ENCODE peak calls at places on chromosome 19, in nine cellular contexts. One of them, this sample, is unnamed.

GRCh38 chr19:38255759-38256052 is 468 bp downstream of the PPP1R14A start:
- DNase-seq in AG04450: no peak
- DNase-seq in right atrium auricular region: no peak
- DNase-seq in dorsolateral prefrontal cortex: no peak
- DNase-seq in body of pancreas: peak
- DNase-seq in uterus: no peak
- DNase-seq in SK-N-SH: peak
- DNase-seq in cardiac muscle cell: peak
- DNase-seq in CD8-positive, alpha-beta T cell: no peak
- DNase-seq in this sample: no peak

GRCh38 chr19:2503521-2504109 is 27.7 kb downstream of the GADD45B start:
- DNase-seq in AG04450: no peak
- DNase-seq in right atrium auricular region: no peak
- DNase-seq in dorsolateral prefrontal cortex: no peak
- DNase-seq in body of pancreas: no peak
- DNase-seq in uterus: no peak
- DNase-seq in SK-N-SH: no peak
- DNase-seq in cardiac muscle cell: peak
- DNase-seq in CD8-positive, alpha-beta T cell: peak
- DNase-seq in this sample: no peak

GRCh38 chr19:38653028-38653571 is 5.7 kb downstream of the ACTN4 start:
- DNase-seq in AG04450: no peak
- DNase-seq in right atrium auricular region: peak
- DNase-seq in dorsolateral prefrontal cortex: no peak
- DNase-seq in body of pancreas: peak
- DNase-seq in uterus: no peak
- DNase-seq in SK-N-SH: no peak
- DNase-seq in cardiac muscle cell: no peak
- DNase-seq in CD8-positive, alpha-beta T cell: no peak
- DNase-seq in this sample: no peak

GRCh38 chr19:40165362-40165937 is 25.8 kb upstream of the MAP3K10 start:
- DNase-seq in AG04450: no peak
- DNase-seq in right atrium auricular region: peak
- DNase-seq in dorsolateral prefrontal cortex: peak
- DNase-seq in body of pancreas: peak
- DNase-seq in uterus: peak
- DNase-seq in SK-N-SH: peak
- DNase-seq in cardiac muscle cell: peak
- DNase-seq in CD8-positive, alpha-beta T cell: peak
- DNase-seq in this sample: no peak

GRCh38 chr19:1113278-1113985 is 9.6 kb downstream of the GPX4 start:
- DNase-seq in AG04450: peak
- DNase-seq in right atrium auricular region: peak
- DNase-seq in dorsolateral prefrontal cortex: peak
- DNase-seq in body of pancreas: peak
- DNase-seq in uterus: peak
- DNase-seq in SK-N-SH: peak
- DNase-seq in cardiac muscle cell: peak
- DNase-seq in CD8-positive, alpha-beta T cell: peak
- DNase-seq in this sample: peak

GRCh38 chr19:49567722-49568454 is 12.5 kb downstream of the NOSIP start:
- DNase-seq in AG04450: no peak
- DNase-seq in right atrium auricular region: no peak
- DNase-seq in dorsolateral prefrontal cortex: no peak
- DNase-seq in body of pancreas: no peak
- DNase-seq in uterus: no peak
- DNase-seq in SK-N-SH: no peak
- DNase-seq in cardiac muscle cell: no peak
- DNase-seq in CD8-positive, alpha-beta T cell: peak
- DNase-seq in this sample: no peak

GRCh38 chr19:7301525-7301924 is 7.3 kb upstream of the INSR start:
- DNase-seq in AG04450: no peak
- DNase-seq in right atrium auricular region: no peak
- DNase-seq in dorsolateral prefrontal cortex: no peak
- DNase-seq in body of pancreas: no peak
- DNase-seq in uterus: no peak
- DNase-seq in SK-N-SH: no peak
- DNase-seq in cardiac muscle cell: no peak
- DNase-seq in CD8-positive, alpha-beta T cell: no peak
- DNase-seq in this sample: no peak

GRCh38 chr19:29785955-29786589 is 25.7 kb upstream of the CCNE1 start:
- DNase-seq in AG04450: no peak
- DNase-seq in right atrium auricular region: no peak
- DNase-seq in dorsolateral prefrontal cortex: no peak
- DNase-seq in body of pancreas: no peak
- DNase-seq in uterus: no peak
- DNase-seq in SK-N-SH: no peak
- DNase-seq in cardiac muscle cell: no peak
- DNase-seq in CD8-positive, alpha-beta T cell: no peak
- DNase-seq in this sample: no peak

GRCh38 chr19:31141301-31141700 is 207.9 kb downstream of the TSHZ3 start:
- DNase-seq in AG04450: no peak
- DNase-seq in right atrium auricular region: no peak
- DNase-seq in dorsolateral prefrontal cortex: no peak
- DNase-seq in body of pancreas: no peak
- DNase-seq in uterus: no peak
- DNase-seq in SK-N-SH: no peak
- DNase-seq in cardiac muscle cell: no peak
- DNase-seq in CD8-positive, alpha-beta T cell: no peak
- DNase-seq in this sample: no peak

GRCh38 chr19:49421039-49421877 is 2.0 kb downstream of the PTH2 start:
- DNase-seq in AG04450: no peak
- DNase-seq in right atrium auricular region: peak
- DNase-seq in dorsolateral prefrontal cortex: no peak
- DNase-seq in body of pancreas: peak
- DNase-seq in uterus: peak
- DNase-seq in SK-N-SH: peak
- DNase-seq in cardiac muscle cell: peak
- DNase-seq in CD8-positive, alpha-beta T cell: peak
- DNase-seq in this sample: no peak

GRCh38 chr19:547117-547516 is 3.3 kb downstream of the GZMM start:
- DNase-seq in AG04450: no peak
- DNase-seq in right atrium auricular region: no peak
- DNase-seq in dorsolateral prefrontal cortex: no peak
- DNase-seq in body of pancreas: no peak
- DNase-seq in uterus: no peak
- DNase-seq in SK-N-SH: no peak
- DNase-seq in cardiac muscle cell: no peak
- DNase-seq in CD8-positive, alpha-beta T cell: no peak
- DNase-seq in this sample: no peak

GRCh38 chr19:19642506-19643157 is 825 bp downstream of the GMIP start:
- DNase-seq in AG04450: no peak
- DNase-seq in right atrium auricular region: no peak
- DNase-seq in dorsolateral prefrontal cortex: no peak
- DNase-seq in body of pancreas: no peak
- DNase-seq in uterus: no peak
- DNase-seq in SK-N-SH: peak
- DNase-seq in cardiac muscle cell: no peak
- DNase-seq in CD8-positive, alpha-beta T cell: peak
- DNase-seq in this sample: no peak

GRCh38 chr19:6066661-6067646 is 43.3 kb downstream of the RFX2 start:
- DNase-seq in AG04450: no peak
- DNase-seq in right atrium auricular region: peak
- DNase-seq in dorsolateral prefrontal cortex: peak
- DNase-seq in body of pancreas: peak
- DNase-seq in uterus: peak
- DNase-seq in SK-N-SH: peak
- DNase-seq in cardiac muscle cell: peak
- DNase-seq in CD8-positive, alpha-beta T cell: no peak
- DNase-seq in this sample: peak

GRCh38 chr19:13839938-13840750 is 36.8 kb upstream of the NANOS3 start:
- DNase-seq in AG04450: no peak
- DNase-seq in right atrium auricular region: no peak
- DNase-seq in dorsolateral prefrontal cortex: no peak
- DNase-seq in body of pancreas: no peak
- DNase-seq in uterus: no peak
- DNase-seq in SK-N-SH: no peak
- DNase-seq in cardiac muscle cell: no peak
- DNase-seq in CD8-positive, alpha-beta T cell: peak
- DNase-seq in this sample: no peak

GRCh38 chr19:28703400-28703956 is 509.5 kb downstream of the UQCRFS1 start:
- DNase-seq in AG04450: no peak
- DNase-seq in right atrium auricular region: no peak
- DNase-seq in dorsolateral prefrontal cortex: no peak
- DNase-seq in body of pancreas: no peak
- DNase-seq in uterus: no peak
- DNase-seq in SK-N-SH: no peak
- DNase-seq in cardiac muscle cell: no peak
- DNase-seq in CD8-positive, alpha-beta T cell: no peak
- DNase-seq in this sample: no peak

GRCh38 chr19:13747098-13747453 is 17.2 kb upstream of the MRI1 start:
- DNase-seq in AG04450: no peak
- DNase-seq in right atrium auricular region: no peak
- DNase-seq in dorsolateral prefrontal cortex: no peak
- DNase-seq in body of pancreas: no peak
- DNase-seq in uterus: no peak
- DNase-seq in SK-N-SH: no peak
- DNase-seq in cardiac muscle cell: no peak
- DNase-seq in CD8-positive, alpha-beta T cell: no peak
- DNase-seq in this sample: no peak

GRCh38 chr19:21604351-21604926 is 99.0 kb downstream of the ZNF429 start:
- DNase-seq in AG04450: no peak
- DNase-seq in right atrium auricular region: no peak
- DNase-seq in dorsolateral prefrontal cortex: no peak
- DNase-seq in body of pancreas: no peak
- DNase-seq in uterus: no peak
- DNase-seq in SK-N-SH: no peak
- DNase-seq in cardiac muscle cell: peak
- DNase-seq in CD8-positive, alpha-beta T cell: no peak
- DNase-seq in this sample: no peak

GRCh38 chr19:19434483-19435045 is 29.1 kb downstream of the GATAD2A start:
- DNase-seq in AG04450: no peak
- DNase-seq in right atrium auricular region: peak
- DNase-seq in dorsolateral prefrontal cortex: no peak
- DNase-seq in body of pancreas: peak
- DNase-seq in uterus: peak
- DNase-seq in SK-N-SH: no peak
- DNase-seq in cardiac muscle cell: no peak
- DNase-seq in CD8-positive, alpha-beta T cell: no peak
- DNase-seq in this sample: no peak

GRCh38 chr19:56301152-56301551 is 13.5 kb downstream of the ZSCAN5A start:
- DNase-seq in AG04450: no peak
- DNase-seq in right atrium auricular region: no peak
- DNase-seq in dorsolateral prefrontal cortex: no peak
- DNase-seq in body of pancreas: no peak
- DNase-seq in uterus: no peak
- DNase-seq in SK-N-SH: no peak
- DNase-seq in cardiac muscle cell: no peak
- DNase-seq in CD8-positive, alpha-beta T cell: no peak
- DNase-seq in this sample: no peak

GRCh38 chr19:39301021-39301420 is 4.8 kb downstream of the IFNL1 start:
- DNase-seq in AG04450: no peak
- DNase-seq in right atrium auricular region: no peak
- DNase-seq in dorsolateral prefrontal cortex: no peak
- DNase-seq in body of pancreas: no peak
- DNase-seq in uterus: no peak
- DNase-seq in SK-N-SH: no peak
- DNase-seq in cardiac muscle cell: no peak
- DNase-seq in CD8-positive, alpha-beta T cell: no peak
- DNase-seq in this sample: no peak

GRCh38 chr19:12695997-12696365 is 450 bp downstream of the FBXW9 start:
- DNase-seq in AG04450: no peak
- DNase-seq in right atrium auricular region: no peak
- DNase-seq in dorsolateral prefrontal cortex: no peak
- DNase-seq in body of pancreas: no peak
- DNase-seq in uterus: no peak
- DNase-seq in SK-N-SH: peak
- DNase-seq in cardiac muscle cell: no peak
- DNase-seq in CD8-positive, alpha-beta T cell: no peak
- DNase-seq in this sample: no peak
- H3K27ac ChIP-seq in AG04450: no peak
- H3K27ac ChIP-seq in right atrium auricular region: peak
- H3K27ac ChIP-seq in dorsolateral prefrontal cortex: no peak
- H3K27ac ChIP-seq in body of pancreas: no peak
- H3K27ac ChIP-seq in uterus: no peak
- H3K27ac ChIP-seq in SK-N-SH: peak
- H3K27ac ChIP-seq in cardiac muscle cell: no peak
- H3K27ac ChIP-seq in CD8-positive, alpha-beta T cell: peak
- H3K27ac ChIP-seq in this sample: peak

DNA sequence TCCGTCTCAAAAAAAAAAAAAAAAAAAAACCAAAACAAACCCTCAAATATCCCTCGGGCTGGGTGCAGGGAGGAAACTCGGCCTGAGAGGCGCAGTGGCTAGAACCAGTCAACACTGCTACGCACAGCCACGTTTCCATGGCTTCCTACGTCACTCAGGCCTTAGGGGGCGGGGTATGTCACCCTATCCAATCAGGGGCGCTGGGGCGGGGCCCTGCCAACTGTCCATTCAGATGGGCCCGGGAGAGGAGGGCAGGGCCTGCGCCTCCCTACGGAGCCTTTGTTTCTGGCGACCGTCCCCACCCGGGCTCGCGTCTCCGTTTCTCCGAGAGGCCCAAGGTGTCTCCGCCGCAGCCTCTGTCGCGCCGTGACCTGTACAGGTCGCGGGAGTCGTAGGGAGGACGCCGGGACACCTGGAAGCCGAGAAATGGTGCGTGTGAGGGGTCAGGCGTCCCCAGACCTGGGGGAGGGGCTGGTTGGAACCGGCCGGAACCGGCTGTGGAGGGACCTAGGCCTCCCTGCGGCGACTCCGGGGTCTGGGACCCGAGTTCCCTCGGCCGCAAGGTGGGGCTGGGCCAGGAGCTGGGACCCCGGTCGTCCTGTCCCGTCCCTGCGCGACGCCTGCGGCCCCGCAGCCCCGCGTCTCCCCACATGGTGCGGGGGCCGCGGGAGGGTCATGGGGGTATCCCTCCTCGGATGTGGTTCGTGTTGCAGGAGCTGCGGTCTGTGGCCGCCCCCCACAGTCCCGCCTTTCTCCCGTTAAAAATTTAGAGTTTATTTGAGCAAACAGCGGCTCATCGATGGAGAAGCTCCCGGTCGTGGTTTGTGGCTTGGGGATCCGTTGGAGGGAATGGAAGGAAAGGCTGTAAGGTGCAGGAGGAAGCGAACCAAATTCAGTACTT is at the start of gene ZNF627:
- DNase-seq in AG04450: peak
- DNase-seq in right atrium auricular region: peak
- DNase-seq in dorsolateral prefrontal cortex: peak
- DNase-seq in body of pancreas: peak
- DNase-seq in uterus: peak
- DNase-seq in SK-N-SH: peak
- DNase-seq in cardiac muscle cell: peak
- DNase-seq in CD8-positive, alpha-beta T cell: peak
- DNase-seq in this sample: peak
- H3K27ac ChIP-seq in AG04450: peak
- H3K27ac ChIP-seq in right atrium auricular region: peak
- H3K27ac ChIP-seq in dorsolateral prefrontal cortex: peak
- H3K27ac ChIP-seq in body of pancreas: peak
- H3K27ac ChIP-seq in uterus: peak
- H3K27ac ChIP-seq in SK-N-SH: peak
- H3K27ac ChIP-seq in cardiac muscle cell: peak
- H3K27ac ChIP-seq in CD8-positive, alpha-beta T cell: peak
- H3K27ac ChIP-seq in this sample: peak

GRCh38 chr19:41425174-41426115 is 1.7 kb downstream of the B3GNT8 start:
- DNase-seq in AG04450: no peak
- DNase-seq in right atrium auricular region: no peak
- DNase-seq in dorsolateral prefrontal cortex: no peak
- DNase-seq in body of pancreas: no peak
- DNase-seq in uterus: no peak
- DNase-seq in SK-N-SH: no peak
- DNase-seq in cardiac muscle cell: no peak
- DNase-seq in CD8-positive, alpha-beta T cell: no peak
- DNase-seq in this sample: no peak
- H3K27ac ChIP-seq in AG04450: no peak
- H3K27ac ChIP-seq in right atrium auricular region: no peak
- H3K27ac ChIP-seq in dorsolateral prefrontal cortex: no peak
- H3K27ac ChIP-seq in body of pancreas: no peak
- H3K27ac ChIP-seq in uterus: no peak
- H3K27ac ChIP-seq in SK-N-SH: no peak
- H3K27ac ChIP-seq in cardiac muscle cell: peak
- H3K27ac ChIP-seq in CD8-positive, alpha-beta T cell: no peak
- H3K27ac ChIP-seq in this sample: no peak

GRCh38 chr19:4710281-4710600 is 13.4 kb downstream of the DPP9 start:
- DNase-seq in AG04450: no peak
- DNase-seq in right atrium auricular region: no peak
- DNase-seq in dorsolateral prefrontal cortex: no peak
- DNase-seq in body of pancreas: no peak
- DNase-seq in uterus: no peak
- DNase-seq in SK-N-SH: no peak
- DNase-seq in cardiac muscle cell: no peak
- DNase-seq in CD8-positive, alpha-beta T cell: no peak
- DNase-seq in this sample: no peak
- H3K27ac ChIP-seq in AG04450: no peak
- H3K27ac ChIP-seq in right atrium auricular region: peak
- H3K27ac ChIP-seq in dorsolateral prefrontal cortex: no peak
- H3K27ac ChIP-seq in body of pancreas: peak
- H3K27ac ChIP-seq in uterus: peak
- H3K27ac ChIP-seq in SK-N-SH: no peak
- H3K27ac ChIP-seq in cardiac muscle cell: no peak
- H3K27ac ChIP-seq in CD8-positive, alpha-beta T cell: no peak
- H3K27ac ChIP-seq in this sample: no peak